ENCODE peak calls at places on chromosomes 4 and X, in five cellular contexts. One of them, this sample, is unnamed.

GRCh38 chr4:128782875-128783614 is 26.5 kb upstream of the JADE1 start:
- DNase-seq in endothelial cell of umbilical vein: no peak
- DNase-seq in stomach: no peak
- DNase-seq in sigmoid colon: no peak
- DNase-seq in HCT116: no peak
- DNase-seq in this sample: no peak

GRCh38 chr4:5998333-5998936 is 19.8 kb downstream of the C4orf50 start:
- DNase-seq in endothelial cell of umbilical vein: peak; percentile 46
- DNase-seq in stomach: peak; percentile 66
- DNase-seq in sigmoid colon: peak; percentile 68
- DNase-seq in HCT116: peak; percentile 45
- DNase-seq in this sample: peak; percentile 61

GRCh38 chr4:56786955-56787354 is 34.5 kb downstream of the SPINK2 start:
- DNase-seq in endothelial cell of umbilical vein: peak; percentile 17
- DNase-seq in stomach: peak; percentile 28
- DNase-seq in sigmoid colon: peak; percentile 88
- DNase-seq in HCT116: no peak
- DNase-seq in this sample: no peak

GRCh38 chr4:1116837-1117236 is 3.5 kb upstream of the RNF212 start:
- DNase-seq in endothelial cell of umbilical vein: no peak
- DNase-seq in stomach: no peak
- DNase-seq in sigmoid colon: no peak
- DNase-seq in HCT116: no peak
- DNase-seq in this sample: no peak

GRCh38 chrX:65837875-65838549 is 170.6 kb downstream of the MSN start:
- DNase-seq in endothelial cell of umbilical vein: no peak
- DNase-seq in stomach: no peak
- DNase-seq in sigmoid colon: no peak
- DNase-seq in HCT116: no peak
- DNase-seq in this sample: peak; percentile 8

GRCh38 chr4:121025540-121025939 is 46.8 kb downstream of the NDNF start:
- DNase-seq in endothelial cell of umbilical vein: no peak
- DNase-seq in stomach: no peak
- DNase-seq in sigmoid colon: no peak
- DNase-seq in HCT116: no peak
- DNase-seq in this sample: no peak

GRCh38 chr4:150381026-150381425 is 200.9 kb upstream of the MAB21L2 start:
- DNase-seq in endothelial cell of umbilical vein: no peak
- DNase-seq in stomach: no peak
- DNase-seq in sigmoid colon: no peak
- DNase-seq in HCT116: no peak
- DNase-seq in this sample: no peak

GRCh38 chr4:78764498-78764961 is 11.6 kb upstream of the BMP2K start:
- DNase-seq in endothelial cell of umbilical vein: no peak
- DNase-seq in stomach: no peak
- DNase-seq in sigmoid colon: no peak
- DNase-seq in HCT116: no peak
- DNase-seq in this sample: no peak

GRCh38 chr4:85715996-85716737 is 241.2 kb downstream of the ARHGAP24 start:
- DNase-seq in endothelial cell of umbilical vein: no peak
- DNase-seq in stomach: no peak
- DNase-seq in sigmoid colon: no peak
- DNase-seq in HCT116: no peak
- DNase-seq in this sample: no peak

GRCh38 chr4:16007471-16008095 is 44.6 kb upstream of the FGFBP2 start:
- DNase-seq in endothelial cell of umbilical vein: no peak
- DNase-seq in stomach: no peak
- DNase-seq in sigmoid colon: no peak
- DNase-seq in HCT116: no peak
- DNase-seq in this sample: no peak

GRCh38 chrX:80812176-80812575 is 2.5 kb upstream of the BRWD3 start:
- DNase-seq in endothelial cell of umbilical vein: peak; percentile 1
- DNase-seq in stomach: no peak
- DNase-seq in sigmoid colon: no peak
- DNase-seq in HCT116: no peak
- DNase-seq in this sample: no peak

GRCh38 chr4:111755571-111755970 is 389.7 kb upstream of the FAM241A start:
- DNase-seq in endothelial cell of umbilical vein: no peak
- DNase-seq in stomach: no peak
- DNase-seq in sigmoid colon: no peak
- DNase-seq in HCT116: no peak
- DNase-seq in this sample: no peak

DNA sequence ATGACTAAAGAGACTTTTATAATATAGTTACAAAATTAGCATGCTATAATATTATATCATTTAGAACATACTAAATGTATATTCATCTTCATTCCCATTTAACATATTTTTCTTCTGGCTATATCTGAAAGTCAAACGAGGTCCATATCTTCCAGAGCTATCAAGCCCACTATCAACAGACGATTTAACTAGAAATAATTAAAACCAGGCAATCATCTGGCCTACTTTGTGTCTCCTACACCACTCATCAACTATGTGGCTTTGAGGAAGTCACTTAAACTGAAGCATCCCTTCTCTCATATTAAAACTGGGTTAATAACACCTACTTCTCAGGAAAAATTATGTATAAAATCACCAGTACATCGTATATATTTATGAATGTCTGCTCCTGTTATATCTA is 1330.5 kb upstream of the PABPC4L start:
- DNase-seq in endothelial cell of umbilical vein: no peak
- DNase-seq in stomach: no peak
- DNase-seq in sigmoid colon: no peak
- DNase-seq in HCT116: no peak
- DNase-seq in this sample: no peak
- TF ChIP-seq POLR2A in endothelial cell of umbilical vein: no peak
- TF ChIP-seq POLR2A in stomach: no peak
- TF ChIP-seq POLR2A in sigmoid colon: no peak
- TF ChIP-seq POLR2A in HCT116: no peak
- TF ChIP-seq POLR2A in this sample: no peak

GRCh38 chr4:95095352-95095974 is 337.7 kb downstream of the BMPR1B start:
- DNase-seq in endothelial cell of umbilical vein: peak; percentile 58
- DNase-seq in stomach: no peak
- DNase-seq in sigmoid colon: no peak
- DNase-seq in HCT116: peak; percentile 7
- DNase-seq in this sample: no peak

GRCh38 chr4:95091272-95091671 is 333.5 kb downstream of the BMPR1B start:
- DNase-seq in endothelial cell of umbilical vein: no peak
- DNase-seq in stomach: no peak
- DNase-seq in sigmoid colon: no peak
- DNase-seq in HCT116: no peak
- DNase-seq in this sample: no peak

GRCh38 chr4:95092762-95093161 is 335.0 kb downstream of the BMPR1B start:
- DNase-seq in endothelial cell of umbilical vein: peak; percentile 42
- DNase-seq in stomach: no peak
- DNase-seq in sigmoid colon: no peak
- DNase-seq in HCT116: no peak
- DNase-seq in this sample: no peak

GRCh38 chr4:95093460-95093859 is 335.7 kb downstream of the BMPR1B start:
- DNase-seq in endothelial cell of umbilical vein: no peak
- DNase-seq in stomach: no peak
- DNase-seq in sigmoid colon: no peak
- DNase-seq in HCT116: no peak
- DNase-seq in this sample: no peak

DNA sequence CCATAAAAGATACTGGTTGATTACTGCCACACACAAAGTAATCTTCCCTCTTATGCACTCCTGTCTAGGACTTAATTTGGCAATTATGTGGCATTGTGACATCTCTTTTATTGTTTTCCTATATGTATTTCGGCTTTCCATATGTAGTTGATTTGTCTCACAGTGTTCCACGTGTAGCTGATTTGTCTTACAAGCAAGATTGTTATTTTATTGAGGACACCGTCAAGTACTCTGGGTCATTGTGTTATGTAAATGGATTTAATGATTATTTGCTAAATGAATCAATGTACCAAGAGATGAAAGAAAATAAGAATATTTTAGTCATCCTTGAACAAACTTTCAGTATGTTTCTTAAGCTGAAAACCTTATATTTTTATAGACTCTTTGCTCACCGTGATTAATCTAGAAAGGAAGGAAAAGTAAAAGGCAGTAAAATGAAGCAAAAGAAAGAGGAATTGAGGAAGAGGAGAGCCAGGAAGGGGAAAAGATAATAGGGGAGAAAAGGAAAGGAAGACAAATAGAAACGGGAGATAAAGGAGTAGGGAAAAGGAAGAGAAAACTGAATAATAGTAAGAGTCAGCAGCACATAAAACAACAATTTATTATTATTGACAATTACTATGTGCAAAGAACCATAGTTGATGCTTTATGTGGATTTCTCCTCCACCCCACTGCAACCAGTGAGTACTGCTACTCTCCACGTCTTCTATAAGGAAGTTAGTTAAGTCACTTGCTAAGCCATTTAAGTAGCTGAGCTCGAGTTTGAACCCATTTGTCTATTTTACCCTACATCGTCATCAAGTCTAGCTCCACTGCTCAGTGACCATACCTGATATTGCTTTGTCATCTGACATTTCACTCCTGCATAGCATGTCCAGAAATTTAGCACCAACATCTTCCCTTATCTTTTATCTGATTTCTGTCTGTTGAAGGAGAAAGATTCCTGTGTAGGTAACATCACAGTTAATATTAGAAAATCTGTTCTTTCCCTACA is 336.5 kb downstream of the BMPR1B start:
- DNase-seq in endothelial cell of umbilical vein: no peak
- DNase-seq in stomach: no peak
- DNase-seq in sigmoid colon: no peak
- DNase-seq in HCT116: no peak
- DNase-seq in this sample: no peak
- TF ChIP-seq POLR2AphosphoS5 in endothelial cell of umbilical vein: no peak
- TF ChIP-seq POLR2AphosphoS5 in stomach: no peak
- TF ChIP-seq POLR2AphosphoS5 in sigmoid colon: no peak
- TF ChIP-seq POLR2AphosphoS5 in HCT116: no peak
- TF ChIP-seq POLR2AphosphoS5 in this sample: peak; percentile 4

GRCh38 chrX:47661539-47661938 is 2.6 kb upstream of the UXT start:
- DNase-seq in endothelial cell of umbilical vein: no peak
- DNase-seq in stomach: no peak
- DNase-seq in sigmoid colon: no peak
- DNase-seq in HCT116: no peak
- DNase-seq in this sample: no peak

GRCh38 chrX:47658301-47658683 is 688 bp downstream of the UXT start:
- DNase-seq in endothelial cell of umbilical vein: no peak
- DNase-seq in stomach: no peak
- DNase-seq in sigmoid colon: no peak
- DNase-seq in HCT116: no peak
- DNase-seq in this sample: no peak

GRCh38 chrX:47664737-47665136 is 5.8 kb upstream of the UXT start:
- DNase-seq in endothelial cell of umbilical vein: no peak
- DNase-seq in stomach: no peak
- DNase-seq in sigmoid colon: no peak
- DNase-seq in HCT116: no peak
- DNase-seq in this sample: no peak

GRCh38 chrX:47662144-47662657 is 3.2 kb upstream of the UXT start:
- DNase-seq in endothelial cell of umbilical vein: no peak
- DNase-seq in stomach: no peak
- DNase-seq in sigmoid colon: no peak
- DNase-seq in HCT116: no peak
- DNase-seq in this sample: no peak

GRCh38 chrX:47658684-47659515 is at the start of gene UXT:
- DNase-seq in endothelial cell of umbilical vein: peak; percentile 91
- DNase-seq in stomach: peak; percentile 91
- DNase-seq in sigmoid colon: peak; percentile 98
- DNase-seq in HCT116: peak; percentile 89
- DNase-seq in this sample: peak; percentile 87
- TF ChIP-seq POLR2A in endothelial cell of umbilical vein: peak; percentile 54
- TF ChIP-seq POLR2A in stomach: peak; percentile 69
- TF ChIP-seq POLR2A in sigmoid colon: peak; percentile 64
- TF ChIP-seq POLR2A in HCT116: peak; percentile 34
- TF ChIP-seq POLR2A in this sample: no peak

GRCh38 chrX:114583646-114584433 is at the start of gene HTR2C:
- DNase-seq in endothelial cell of umbilical vein: no peak
- DNase-seq in stomach: no peak
- DNase-seq in sigmoid colon: no peak
- DNase-seq in HCT116: no peak
- DNase-seq in this sample: no peak
- TF ChIP-seq POLR2AphosphoS5 in endothelial cell of umbilical vein: no peak
- TF ChIP-seq POLR2AphosphoS5 in stomach: no peak
- TF ChIP-seq POLR2AphosphoS5 in sigmoid colon: no peak
- TF ChIP-seq POLR2AphosphoS5 in HCT116: no peak
- TF ChIP-seq POLR2AphosphoS5 in this sample: no peak

GRCh38 chr4:155819066-155819465 is 47.0 kb downstream of the ASIC5 start:
- DNase-seq in endothelial cell of umbilical vein: no peak
- DNase-seq in stomach: no peak
- DNase-seq in sigmoid colon: no peak
- DNase-seq in HCT116: no peak
- DNase-seq in this sample: no peak
- TF ChIP-seq POLR2A in endothelial cell of umbilical vein: no peak
- TF ChIP-seq POLR2A in stomach: no peak
- TF ChIP-seq POLR2A in sigmoid colon: no peak
- TF ChIP-seq POLR2A in HCT116: no peak
- TF ChIP-seq POLR2A in this sample: no peak

GRCh38 chr4:123832173-123833026 is 435.8 kb downstream of the SPRY1 start:
- DNase-seq in endothelial cell of umbilical vein: peak; percentile 86
- DNase-seq in stomach: no peak
- DNase-seq in sigmoid colon: peak; percentile 81
- DNase-seq in HCT116: no peak
- DNase-seq in this sample: no peak

GRCh38 chr4:123836919-123837605 is 440.5 kb downstream of the SPRY1 start:
- DNase-seq in endothelial cell of umbilical vein: no peak
- DNase-seq in stomach: no peak
- DNase-seq in sigmoid colon: no peak
- DNase-seq in HCT116: no peak
- DNase-seq in this sample: no peak

GRCh38 chr4:123833156-123833555 is 436.6 kb downstream of the SPRY1 start:
- DNase-seq in endothelial cell of umbilical vein: peak; percentile 70
- DNase-seq in stomach: no peak
- DNase-seq in sigmoid colon: no peak
- DNase-seq in HCT116: no peak
- DNase-seq in this sample: no peak

GRCh38 chr4:123838426-123838825 is 441.8 kb downstream of the SPRY1 start:
- DNase-seq in endothelial cell of umbilical vein: no peak
- DNase-seq in stomach: no peak
- DNase-seq in sigmoid colon: no peak
- DNase-seq in HCT116: no peak
- DNase-seq in this sample: no peak

DNA sequence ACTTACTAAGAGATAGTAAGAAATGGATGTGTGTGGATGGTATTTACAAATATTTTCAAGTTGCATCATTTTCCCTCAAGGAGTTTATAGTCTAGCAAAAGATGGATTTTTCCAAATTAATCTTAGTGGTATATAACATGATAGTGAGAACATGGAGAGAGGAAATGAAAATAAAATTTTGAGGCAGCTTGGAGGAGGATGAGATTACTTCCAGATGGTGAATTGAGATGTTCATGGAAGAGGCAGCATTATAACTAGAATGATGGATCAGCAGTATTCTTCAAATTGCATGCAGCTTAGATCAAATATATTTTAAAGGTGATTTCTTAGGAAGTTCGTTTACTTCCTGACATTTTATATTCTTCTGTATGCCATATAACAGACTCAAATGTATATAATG is 439.3 kb downstream of the SPRY1 start:
- DNase-seq in endothelial cell of umbilical vein: no peak
- DNase-seq in stomach: no peak
- DNase-seq in sigmoid colon: no peak
- DNase-seq in HCT116: no peak
- DNase-seq in this sample: no peak
- TF ChIP-seq POLR2AphosphoS5 in endothelial cell of umbilical vein: no peak
- TF ChIP-seq POLR2AphosphoS5 in stomach: no peak
- TF ChIP-seq POLR2AphosphoS5 in sigmoid colon: no peak
- TF ChIP-seq POLR2AphosphoS5 in HCT116: no peak
- TF ChIP-seq POLR2AphosphoS5 in this sample: no peak